ENCODE peak calls at places on chromosomes 4 and X, in four cellular contexts. U is neural crest cell, Y is GM12878, E is endodermal cell. F is an unnamed sample.

GRCh38 chr4:180099962-180100361 is 2143.2 kb upstream of the TENM3 start:
- DNase-seq in Y (no peak), E (no peak), U (no peak), F (no peak)

GRCh38 chr4:63063765-63064164 is 1345.5 kb downstream of the TECRL start:
- DNase-seq in Y (no peak), U (no peak), E (no peak), F (peak)

GRCh38 chr4:76144546-76144945 is 3.7 kb downstream of the NUP54 start:
- DNase-seq in U (no peak), Y (no peak), E (no peak), F (no peak)

GRCh38 chrX:150324035-150324728 is 38.9 kb upstream of the MAMLD1 start:
- DNase-seq in E (no peak), Y (no peak), U (no peak), F (peak)

GRCh38 chr4:143437937-143438336 is 75.6 kb upstream of the SMARCA5 start:
- DNase-seq in U (no peak), Y (no peak), E (no peak), F (no peak)

GRCh38 chr4:6582889-6583504 is 8.0 kb downstream of the MAN2B2 start:
- DNase-seq in Y (peak), E (peak), U (no peak), F (no peak)

GRCh38 chrX:55450259-55450658 is 1.7 kb upstream of the MAGEH1 start:
- DNase-seq in E (peak), U (no peak), Y (no peak), F (no peak)

GRCh38 chr4:69874507-69874906 is 14.6 kb upstream of the SULT1E1 start:
- DNase-seq in Y (no peak), U (no peak), E (no peak), F (no peak)

GRCh38 chr4:139576219-139576618 is 20.2 kb upstream of the SETD7 start:
- DNase-seq in U (no peak), Y (no peak), E (no peak), F (no peak)

GRCh38 chr4:75834095-75834771 is 68.0 kb downstream of the PPEF2 start:
- DNase-seq in U (no peak), Y (no peak), E (no peak), F (no peak)

GRCh38 chrX:68841251-68842049 is 12.6 kb downstream of the EFNB1 start:
- DNase-seq in Y (no peak), U (no peak), E (no peak), F (no peak)

GRCh38 chr4:54418468-54418867 is 189.4 kb downstream of the PDGFRA start:
- DNase-seq in E (no peak), U (no peak), Y (no peak), F (no peak)

GRCh38 chr4:6967846-6968340 is 58.3 kb downstream of the TBC1D14 start:
- DNase-seq in E (no peak), U (no peak), Y (no peak), F (no peak)

GRCh38 chr4:55017406-55017805 is 108.0 kb downstream of the KDR start:
- DNase-seq in U (no peak), Y (no peak), E (no peak), F (no peak)

GRCh38 chrX:47078129-47079043 is at the start of gene RGN:
- DNase-seq in Y (no peak), E (peak), U (no peak), F (no peak)

GRCh38 chr4:161900110-161900509 is 263.7 kb downstream of the FSTL5 start:
- DNase-seq in E (no peak), U (no peak), Y (no peak), F (no peak)

GRCh38 chr4:177349191-177349590 is 39.5 kb downstream of the NEIL3 start:
- DNase-seq in E (no peak), U (no peak), Y (no peak), F (no peak)

GRCh38 chr4:119300388-119301131 is 21.4 kb downstream of the FABP2 start:
- DNase-seq in E (peak), U (peak), Y (peak), F (peak)

GRCh38 chr4:15142201-15142600 is 139.9 kb downstream of the CPEB2 start:
- DNase-seq in Y (no peak), E (no peak), U (no peak), F (no peak)

GRCh38 chr4:56048621-56049427 is 100.1 kb downstream of the CEP135 start:
- DNase-seq in U (peak), Y (peak), E (peak), F (no peak)

GRCh38 chrX:148670277-148670676 is 169.9 kb downstream of the AFF2 start:
- DNase-seq in U (no peak), E (no peak), Y (no peak), F (no peak)

GRCh38 chr4:116055857-116056827 is 942.7 kb upstream of the NDST4 start:
- DNase-seq in E (no peak), U (no peak), Y (no peak), F (no peak)

GRCh38 chrX:94058728-94059382 is 384.8 kb downstream of the FAM133A start:
- DNase-seq in U (peak), E (peak), Y (no peak), F (no peak)

GRCh38 chrX:18938710-18939109 is 45.2 kb downstream of the PHKA2 start:
- DNase-seq in Y (no peak), E (no peak), U (no peak), F (no peak)

GRCh38 chrX:69615779-69616519 is at the start of gene EDA:
- DNase-seq in E (peak), Y (no peak), U (peak), F (peak)

F was measured in HS-5.